ENCODE peak calls at places on chromosomes 4 and X, in five cellular contexts. D is DMS53; T is astrocyte of the cerebellum; X is CD8-positive, alpha-beta memory T cell; I is naive thymus-derived CD8-positive, alpha-beta T cell. Q is an unnamed sample.

GRCh38 chr4:26493461-26493860 is 3.2 kb upstream of the CCKAR start:
- DNase-seq in D (no peak), T (no peak), X (no peak), I (no peak), Q (no peak)

GRCh38 chr4:20432098-20432497 is 180.4 kb downstream of the SLIT2 start:
- DNase-seq in D (no peak), T (no peak), X (no peak), I (no peak), Q (no peak)

GRCh38 chr4:81426770-81427604 is 44.7 kb downstream of the RASGEF1B start:
- DNase-seq in D (no peak), T (no peak), X (no peak), I (no peak), Q (no peak)

GRCh38 chrX:55135171-55135570 is 46.4 kb downstream of the PAGE2 start:
- DNase-seq in D (peak), T (peak), X (peak), I (peak), Q (peak)

GRCh38 chr4:121462660-121463261 is 81.9 kb upstream of the QRFPR start:
- DNase-seq in D (peak), T (peak), X (no peak), I (peak), Q (peak)

GRCh38 chr4:8874896-8875680 is 3.4 kb upstream of the HMX1 start:
- DNase-seq in D (no peak), T (no peak), X (no peak), I (no peak), Q (no peak)

GRCh38 chr4:6929339-6929734 is 19.7 kb downstream of the TBC1D14 start:
- DNase-seq in D (no peak), T (no peak), X (no peak), I (no peak), Q (no peak)

GRCh38 chr4:177907736-177908424 is 465.6 kb upstream of the AGA start:
- DNase-seq in D (no peak), T (no peak), X (no peak), I (no peak), Q (no peak)

GRCh38 chr4:7539659-7540058 is 104.9 kb upstream of the PSAPL1 start:
- DNase-seq in D (peak), T (no peak), X (peak), I (peak), Q (no peak)